ENCODE peak calls at places on chromosomes 16 and 17, in nine cellular contexts. Q is GM20000, C is heart left ventricle, V is keratinocyte, W is fibroblast of pulmonary artery, I is omental fat pad, J is HL-60, N is epithelial cell of esophagus, K is cardiac muscle cell. A is an unnamed sample.

GRCh38 chr16:67394271-67395104 is 1.2 kb upstream of the TPPP3 start:
- DNase-seq in Q (peak; percentile 48), K (no peak), I (no peak), C (peak; percentile 55), V (no peak), W (no peak), J (peak; percentile 86), N (no peak), A (peak; percentile 55)

GRCh38 chr16:87608400-87608985 is 6.2 kb downstream of the JPH3 start:
- DNase-seq in V (peak; percentile 15), I (peak; percentile 38), Q (peak; percentile 81), W (peak; percentile 74), K (peak; percentile 74), C (peak; percentile 61), J (no peak), N (peak; percentile 65), A (peak; percentile 75)

GRCh38 chr16:24917236-24917635 is 71.5 kb downstream of the SLC5A11 start:
- DNase-seq in C (no peak), V (no peak), J (no peak), W (no peak), Q (no peak), N (no peak), I (no peak), K (no peak), A (no peak)

GRCh38 chr16:47037746-47038458 is 64.4 kb upstream of the DNAJA2 start:
- DNase-seq in V (no peak), Q (peak; percentile 95), J (peak; percentile 84), W (peak; percentile 78), N (peak; percentile 74), C (peak; percentile 91), K (peak; percentile 85), I (peak; percentile 96), A (peak; percentile 94)

GRCh38 chr16:54176376-54176901 is 110.1 kb downstream of the IRX3 start:
- DNase-seq in Q (no peak), I (no peak), K (peak; percentile 8), N (no peak), J (peak; percentile 6), C (no peak), W (no peak), V (no peak), A (no peak)

GRCh38 chr16:2827831-2828520 is 2.1 kb upstream of the ZG16B start:
- DNase-seq in I (no peak), W (no peak), V (no peak), K (no peak), J (no peak), N (no peak), C (no peak), Q (no peak), A (no peak)

GRCh38 chr17:38451840-38452529 is 23.7 kb downstream of the ARHGAP23 start:
- DNase-seq in Q (no peak), N (peak; percentile 78), K (peak; percentile 97), I (no peak), V (no peak), C (no peak), J (no peak), W (peak; percentile 96), A (no peak)

GRCh38 chr17:46000292-46000691 is 1.2 kb downstream of the STH start:
- DNase-seq in C (no peak), K (no peak), J (no peak), V (no peak), W (no peak), N (no peak), Q (no peak), I (no peak), A (no peak)

GRCh38 chr16:725463-726187 is 618 bp downstream of the CCDC78 start:
- DNase-seq in J (no peak), K (no peak), W (no peak), I (no peak), V (no peak), Q (no peak), C (no peak), N (no peak), A (no peak)

GRCh38 chr16:723695-724094 is 2.5 kb downstream of the CCDC78 start:
- DNase-seq in K (no peak), C (no peak), N (no peak), J (no peak), V (no peak), I (no peak), W (no peak), Q (no peak), A (no peak)

GRCh38 chr16:726188-726437 is 130 bp downstream of the CCDC78 start:
- DNase-seq in W (no peak), Q (no peak), N (no peak), J (no peak), K (no peak), C (no peak), V (no peak), I (no peak), A (no peak)

GRCh38 chr16:724188-725040 is 1.8 kb downstream of the CCDC78 start:
- DNase-seq in J (no peak), I (no peak), C (no peak), N (no peak), K (no peak), V (no peak), W (no peak), Q (no peak), A (no peak)

GRCh38 chr16:725041-725376 is 1.2 kb downstream of the CCDC78 start:
- DNase-seq in I (no peak), N (no peak), V (no peak), Q (no peak), K (no peak), W (no peak), J (no peak), C (no peak), A (no peak)
- TF ChIP-seq CTCF in I (no peak), N (no peak), V (no peak), Q (no peak), K (no peak), W (no peak), J (no peak), C (no peak), A (no peak)

GRCh38 chr17:4426499-4427208 is 7.1 kb upstream of the SPNS3 start:
- DNase-seq in I (no peak), V (no peak), C (no peak), N (no peak), W (no peak), K (no peak), J (no peak), Q (no peak), A (peak; percentile 48)

GRCh38 chr17:4417129-4417667 is 16.5 kb upstream of the SPNS3 start:
- DNase-seq in V (no peak), K (no peak), Q (no peak), N (no peak), W (no peak), I (no peak), J (no peak), C (no peak), A (no peak)

DNA sequence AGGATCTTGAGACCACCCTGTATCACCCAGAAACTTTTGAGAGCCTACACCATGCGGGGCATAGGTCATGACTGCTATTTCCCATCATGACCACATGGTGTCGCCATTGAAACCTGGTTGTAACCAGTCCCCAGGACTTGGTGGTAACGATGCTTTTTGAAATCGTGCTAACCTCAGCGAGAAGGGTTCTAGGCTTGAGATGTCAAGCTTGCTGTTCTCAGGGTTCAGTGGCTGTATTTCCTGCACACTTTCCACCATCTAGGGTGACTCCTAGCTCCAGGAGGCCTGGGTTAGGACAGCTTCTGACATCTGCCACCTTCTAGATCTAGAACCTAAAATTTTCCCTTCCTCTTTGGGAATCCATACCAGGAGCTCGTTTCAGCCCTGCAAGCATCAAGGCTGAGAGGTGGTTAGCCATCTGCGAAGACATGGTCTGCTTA is 13.0 kb upstream of the SPNS3 start:
- DNase-seq in J (peak; percentile 73), K (peak; percentile 82), W (peak; percentile 84), V (no peak), Q (peak; percentile 81), C (no peak), N (peak; percentile 79), I (no peak), A (peak; percentile 80)
- TF ChIP-seq CTCF in J (peak; percentile 52), K (peak; percentile 86), W (peak; percentile 89), V (peak; percentile 85), Q (peak; percentile 73), C (peak; percentile 87), N (peak; percentile 90), I (peak; percentile 72), A (peak; percentile 77)

GRCh38 chr17:20008242-20009051 is 712 bp upstream of the SPECC1 start:
- DNase-seq in Q (peak; percentile 44), J (no peak), N (peak; percentile 50), V (no peak), W (peak; percentile 3), C (peak; percentile 45), K (no peak), I (peak; percentile 30), A (no peak)

GRCh38 chr17:20010886-20011402 is 1.8 kb downstream of the SPECC1 start:
- DNase-seq in V (no peak), I (no peak), Q (no peak), K (no peak), C (no peak), N (no peak), W (no peak), J (no peak), A (no peak)

GRCh38 chr17:20009052-20009301 is 182 bp upstream of the SPECC1 start:
- DNase-seq in Q (no peak), I (no peak), C (no peak), J (no peak), N (no peak), K (peak; percentile 58), V (no peak), W (no peak), A (no peak)

GRCh38 chr17:20010099-20010863 is 1.1 kb downstream of the SPECC1 start:
- DNase-seq in C (peak; percentile 45), Q (peak; percentile 25), J (peak; percentile 30), K (peak; percentile 71), W (peak; percentile 72), V (no peak), I (no peak), N (peak; percentile 72), A (no peak)

GRCh38 chr17:20009302-20010098 is at the start of gene SPECC1:
- DNase-seq in K (no peak), J (peak; percentile 57), V (no peak), Q (peak; percentile 96), W (peak; percentile 49), C (peak; percentile 85), I (peak; percentile 75), N (peak; percentile 66), A (peak; percentile 93)
- TF ChIP-seq CTCF in K (no peak), J (peak; percentile 56), V (no peak), Q (peak; percentile 84), W (peak; percentile 38), C (peak; percentile 99), I (peak; percentile 80), N (no peak), A (peak; percentile 99)

GRCh38 chr16:591892-592517 is 2.1 kb downstream of the RAB40C start:
- DNase-seq in W (no peak), N (peak; percentile 11), Q (no peak), K (no peak), J (no peak), V (no peak), I (no peak), C (peak; percentile 19), A (no peak)

GRCh38 chr16:593807-594206 is 3.9 kb downstream of the RAB40C start:
- DNase-seq in Q (no peak), W (no peak), J (no peak), V (no peak), I (no peak), C (peak; percentile 9), N (no peak), K (no peak), A (no peak)

GRCh38 chr16:593406-593805 is 3.5 kb downstream of the RAB40C start:
- DNase-seq in I (no peak), J (no peak), K (no peak), Q (no peak), V (peak; percentile 87), N (peak; percentile 94), W (no peak), C (no peak), A (no peak)

GRCh38 chr16:590875-591200 is 972 bp downstream of the RAB40C start:
- DNase-seq in K (no peak), J (no peak), W (no peak), C (no peak), Q (no peak), I (no peak), V (no peak), N (no peak), A (no peak)

GRCh38 chr16:592518-593306 is 2.8 kb downstream of the RAB40C start:
- DNase-seq in W (peak; percentile 47), Q (no peak), N (peak; percentile 99), K (peak; percentile 59), I (no peak), V (peak; percentile 61), C (peak; percentile 30), J (peak; percentile 98), A (no peak)
- TF ChIP-seq CTCF in W (no peak), Q (no peak), N (peak; percentile 82), K (no peak), I (no peak), V (peak; percentile 92), C (no peak), J (peak; percentile 39), A (no peak)